ENCODE peak calls at places on chromosome 5, in seven cellular contexts. Z is stomach; I is ovary; U is uterus; X is naive thymus-derived CD4-positive, alpha-beta T cell; D is SK-N-SH; S is sigmoid colon. C is an unnamed sample. For H3K9me3, the result is how much of the 10 kb centered on the place peaks cover.

GRCh38 chr5:83374547-83374946 is 97.0 kb upstream of the VCAN start:
- DNase-seq in S (peak), D (no peak), Z (no peak), X (no peak), I (no peak), U (peak), C (no peak)

GRCh38 chr5:88724201-88724600 is 158.8 kb downstream of the MEF2C start:
- DNase-seq in D (no peak), Z (no peak), S (no peak), X (no peak), I (no peak), U (no peak), C (no peak)

GRCh38 chr5:137142371-137143243 is 356.5 kb downstream of the SPOCK1 start:
- DNase-seq in I (peak), U (peak), Z (no peak), S (no peak), X (no peak), D (no peak), C (no peak)

GRCh38 chr5:150114773-150115408 is 28.5 kb upstream of the CSF1R start:
- DNase-seq in X (no peak), Z (peak), D (peak), S (no peak), I (no peak), U (no peak), C (no peak)

GRCh38 chr5:99543841-99544240 is 615.0 kb upstream of the CHD1 start:
- DNase-seq in S (no peak), Z (no peak), U (no peak), X (no peak), D (no peak), I (no peak), C (no peak)

GRCh38 chr5:116441223-116441622 is 133.4 kb downstream of the SEMA6A start:
- DNase-seq in S (no peak), U (no peak), I (no peak), D (no peak), Z (no peak), X (no peak), C (no peak)

GRCh38 chr5:53123702-53124101 is 14.1 kb upstream of the MOCS2 start:
- DNase-seq in X (no peak), U (no peak), D (no peak), Z (no peak), I (no peak), S (no peak), C (no peak)

GRCh38 chr5:160837749-160838593 is 14.0 kb downstream of the ATP10B start:
- DNase-seq in U (no peak), I (no peak), D (no peak), S (no peak), X (no peak), Z (no peak), C (no peak)

DNA sequence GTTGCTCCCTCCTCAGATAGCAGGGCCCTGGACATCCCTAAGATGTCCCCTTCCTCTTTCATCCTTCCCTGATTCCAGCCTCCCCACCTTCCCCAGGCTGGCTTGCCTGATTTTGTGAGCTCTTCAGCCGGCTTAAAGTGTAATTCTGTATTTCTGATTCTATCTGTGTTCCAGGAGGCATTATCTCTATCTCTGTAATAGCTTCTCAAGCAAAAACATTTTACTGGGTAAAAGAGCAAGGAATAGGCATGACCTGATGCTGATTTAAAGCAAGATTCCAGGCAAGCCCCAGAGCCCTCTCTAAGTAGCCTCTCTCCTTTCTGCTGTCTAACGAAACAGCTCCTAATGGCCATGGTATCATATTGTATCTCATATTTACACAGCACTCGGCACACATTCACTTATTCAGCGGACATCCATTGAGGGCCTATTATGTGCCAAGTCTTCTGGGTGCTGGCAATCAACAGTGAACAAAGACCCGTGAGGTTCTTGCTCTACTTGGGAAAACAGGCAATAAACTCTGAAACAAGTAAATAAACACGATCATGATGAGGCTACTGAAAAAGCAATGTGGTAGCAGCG is 100.9 kb upstream of the MSX2 start:
- DNase-seq in D (peak), X (no peak), I (no peak), Z (no peak), U (no peak), S (no peak), C (no peak)
- H3K9me3 ChIP-seq in D (under half), X (under half), I (under half), Z (under half), U (under half), S (under half), C (under half)

GRCh38 chr5:28009526-28010025 is 971.2 kb upstream of the CDH9 start:
- DNase-seq in D (no peak), U (no peak), X (no peak), I (no peak), Z (no peak), S (no peak), C (no peak)

GRCh38 chr5:28014779-28015178 is 976.4 kb upstream of the CDH9 start:
- DNase-seq in X (no peak), I (no peak), S (no peak), U (no peak), Z (no peak), D (peak), C (no peak)

GRCh38 chr5:28017178-28017577 is 978.8 kb upstream of the CDH9 start:
- DNase-seq in X (no peak), I (no peak), S (no peak), U (no peak), Z (no peak), D (no peak), C (no peak)

DNA sequence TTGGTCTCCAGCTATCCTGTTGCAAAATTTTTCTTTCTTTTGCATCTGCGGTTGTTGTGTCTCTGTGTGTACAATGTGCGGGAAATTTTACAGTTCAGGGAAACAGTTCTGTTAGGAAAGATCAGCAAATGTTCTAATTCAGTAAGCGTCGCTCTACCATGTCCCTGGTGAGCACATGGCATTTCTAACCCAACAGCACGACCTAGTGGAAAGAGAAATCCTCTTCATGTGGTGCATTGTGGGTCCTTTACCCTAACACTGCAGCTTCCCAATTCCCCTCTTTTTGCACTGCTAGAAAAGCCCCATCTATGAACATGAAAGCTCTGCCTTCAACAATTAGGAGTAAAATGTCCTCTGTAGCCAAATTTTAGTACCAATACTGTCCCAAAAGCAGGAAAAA is 974.2 kb upstream of the CDH9 start:
- DNase-seq in D (no peak), X (no peak), I (no peak), U (no peak), Z (no peak), S (no peak), C (no peak)
- H3K9me3 ChIP-seq in D (under half), X (under half), I (under half), U (under half), Z (under half), S (under half), C (under half)

GRCh38 chr5:2178071-2178477 is 295.3 kb upstream of the IRX4 start:
- DNase-seq in D (no peak), S (no peak), U (no peak), X (no peak), Z (no peak), I (no peak), C (no peak)

GRCh38 chr5:2175842-2176404 is 293.2 kb upstream of the IRX4 start:
- DNase-seq in D (no peak), U (no peak), Z (no peak), I (no peak), S (no peak), X (no peak), C (no peak)

GRCh38 chr5:2176581-2176980 is 293.9 kb upstream of the IRX4 start:
- DNase-seq in I (no peak), D (no peak), Z (no peak), S (no peak), X (no peak), U (no peak), C (no peak)

GRCh38 chr5:2178528-2178927 is 295.8 kb upstream of the IRX4 start:
- DNase-seq in U (no peak), Z (no peak), X (no peak), D (no peak), I (no peak), S (no peak), C (no peak)

DNA sequence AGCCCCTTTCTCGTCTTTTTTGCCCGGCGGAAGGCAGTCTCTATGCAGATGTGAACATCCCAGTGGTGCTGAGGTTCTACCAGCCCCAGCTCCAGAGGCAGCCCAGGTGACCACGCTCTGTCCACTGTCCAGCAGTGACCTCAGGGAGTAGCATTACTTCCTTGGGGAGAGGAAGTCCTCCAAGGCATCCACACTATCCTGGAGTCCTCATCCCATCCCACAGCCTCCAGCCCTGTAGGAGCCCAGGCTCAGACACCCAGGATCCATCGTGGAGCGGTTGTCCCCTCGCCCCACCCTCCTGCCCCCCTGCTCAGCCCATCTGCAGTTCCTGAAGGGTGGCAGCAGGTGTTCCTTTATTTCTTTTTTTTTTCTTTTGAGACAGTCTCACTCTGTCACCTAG is 294.5 kb upstream of the IRX4 start:
- DNase-seq in D (no peak), I (no peak), Z (no peak), S (no peak), X (no peak), U (no peak), C (no peak)
- H3K9me3 ChIP-seq in D (under half), I (under half), Z (under half), S (under half), X (under half), U (under half), C (under half)

GRCh38 chr5:165138261-165138660 is 1632.8 kb downstream of the MAT2B start:
- DNase-seq in Z (no peak), S (no peak), I (no peak), X (no peak), U (no peak), D (no peak), C (no peak)
- H3K9me3 ChIP-seq in Z (under half), S (under half), I (under half), X (under half), U (under half), D (under half), C (under half)

DNA sequence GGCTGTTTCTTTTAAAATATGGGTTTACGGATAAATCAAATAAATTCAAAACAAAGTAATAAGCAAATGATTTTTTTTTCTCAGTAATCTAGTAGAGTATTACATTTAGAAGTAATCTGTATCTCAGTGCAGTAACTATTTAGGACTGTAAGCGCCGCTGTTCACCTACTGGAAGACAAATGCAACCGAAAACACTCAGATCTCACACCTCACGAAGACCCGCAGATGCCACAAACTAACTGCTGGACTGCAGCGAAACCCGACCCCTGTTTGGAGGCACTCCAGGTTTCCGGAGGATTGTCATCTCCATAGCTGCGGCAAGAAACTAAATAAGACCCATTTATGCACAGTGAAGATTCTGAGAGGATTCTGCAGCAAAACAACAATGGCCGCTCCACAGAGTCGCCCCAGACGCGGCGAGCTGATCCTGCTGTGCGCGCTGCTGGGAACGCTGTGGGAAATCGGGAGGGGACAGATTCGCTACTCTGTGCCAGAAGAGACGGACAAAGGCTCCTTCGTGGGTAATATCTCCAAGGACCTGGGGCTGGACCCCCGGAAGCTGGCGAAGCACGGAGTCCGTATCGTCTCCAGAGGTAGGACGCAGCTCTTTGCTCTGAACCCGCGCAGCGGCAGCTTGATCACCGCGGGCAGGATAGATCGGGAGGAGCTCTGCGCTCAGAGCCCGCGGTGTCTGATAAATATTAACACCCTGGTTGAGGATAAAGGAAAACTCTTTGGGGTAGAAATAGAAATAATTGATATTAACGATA is at the start of gene PCDHGA8:
- DNase-seq in I (no peak), Z (no peak), X (no peak), U (no peak), S (no peak), D (no peak), C (no peak)
- H3K9me3 ChIP-seq in I (under half), Z (under half), X (under half), U (under half), S (half or more), D (under half), C (under half)

GRCh38 chr5:141371572-141372475 is 1.8 kb downstream of the PCDHGB3 start:
- DNase-seq in Z (no peak), X (no peak), S (no peak), D (no peak), I (no peak), U (no peak), C (no peak)
- H3K9me3 ChIP-seq in Z (half or more), X (under half), S (half or more), D (under half), I (under half), U (under half), C (under half)